ENCODE peak calls at places on chromosomes 7 and 10, in six cellular contexts. I is hippocampal formation, B is left lung, Z is cortex of kidney, O is GM12865, E is renal cortical epithelial cell. M is an unnamed sample.
A peak's percentile ranks its signal among the peaks of the same experiment; 100 is the strongest.

GRCh38 chr7:81002471-81002870 is 83.6 kb upstream of the SEMA3C start:
- DNase-seq in Z (no peak), B (no peak), E (no peak), O (no peak), I (no peak), M (no peak)

GRCh38 chr10:4024846-4025245 is 239.8 kb upstream of the KLF6 start:
- DNase-seq in Z (no peak), I (no peak), B (no peak), O (no peak), E (no peak), M (no peak)

GRCh38 chr7:28700790-28701203 is 257.3 kb downstream of the TRIL start:
- DNase-seq in Z (no peak), O (no peak), E (no peak), B (no peak), I (no peak), M (no peak)

GRCh38 chr7:80374321-80374720 is 137.5 kb downstream of the GNAT3 start:
- DNase-seq in O (no peak), Z (no peak), E (no peak), B (no peak), I (no peak), M (no peak)

GRCh38 chr7:30302656-30303311 is 18.4 kb downstream of the ZNRF2 start:
- DNase-seq in Z (no peak), I (no peak), O (no peak), E (no peak), B (no peak), M (no peak)

GRCh38 chr10:127872871-127873600 is 19.7 kb downstream of the CLRN3 start:
- DNase-seq in B (peak; percentile 77), Z (no peak), O (no peak), I (no peak), E (no peak), M (no peak)

GRCh38 chr10:70675496-70676161 is 3.3 kb downstream of the ADAMTS14 start:
- DNase-seq in O (no peak), E (no peak), I (no peak), Z (no peak), B (no peak), M (no peak)

GRCh38 chr10:43237128-43237527 is 29.7 kb downstream of the RASGEF1A start:
- DNase-seq in B (peak; percentile 39), E (no peak), I (no peak), O (no peak), Z (no peak), M (no peak)

GRCh38 chr7:118214051-118214832 is 10.3 kb upstream of the ANKRD7 start:
- DNase-seq in O (peak; percentile 91), I (peak; percentile 48), E (peak; percentile 78), Z (no peak), B (peak; percentile 84), M (peak; percentile 56)

GRCh38 chr10:132865236-132865635 is 77.1 kb downstream of the CFAP46 start:
- DNase-seq in E (no peak), B (peak; percentile 50), I (no peak), Z (no peak), O (no peak), M (no peak)

GRCh38 chr7:140661124-140661523 is 11.6 kb upstream of the ADCK2 start:
- DNase-seq in O (no peak), I (no peak), E (no peak), B (no peak), Z (no peak), M (no peak)

GRCh38 chr7:131076032-131076431 is 251.6 kb upstream of the MKLN1 start:
- DNase-seq in O (no peak), I (no peak), B (no peak), Z (no peak), E (peak; percentile 51), M (no peak)

GRCh38 chr7:5780801-5781496 is 514 bp downstream of the RNF216 start:
- DNase-seq in E (no peak), B (peak; percentile 92), Z (no peak), I (peak; percentile 8), O (peak; percentile 39), M (no peak)

M was measured in C1 segment of cervical spinal cord.